ENCODE peak calls at places on chromosomes 5 and 9, in five cellular contexts. U is HCT116, Z is SK-N-SH, S is endothelial cell of umbilical vein, I is fibroblast of lung. Q is an unnamed sample.

GRCh38 chr5:151537044-151537443 is 54.1 kb downstream of the FAT2 start:
- DNase-seq in I (no peak), U (no peak), Z (no peak), S (no peak), Q (no peak)

GRCh38 chr5:179153341-179153901 is 93.2 kb downstream of the ZNF354C start:
- DNase-seq in Z (no peak), S (no peak), U (no peak), I (no peak), Q (peak)

GRCh38 chr9:111622626-111623025 is 8.5 kb upstream of the DNAJC25 start:
- DNase-seq in I (peak), U (no peak), Z (no peak), S (no peak), Q (no peak)

GRCh38 chr5:99955006-99955405 is 580.2 kb upstream of the FAM174A start:
- DNase-seq in U (no peak), I (no peak), S (no peak), Z (no peak), Q (peak)

GRCh38 chr9:136011703-136012496 is 50.7 kb upstream of the UBAC1 start:
- DNase-seq in S (peak), U (no peak), Z (peak), I (peak), Q (peak)

GRCh38 chr5:96896806-96897205 is 20.5 kb downstream of the ERAP2 start:
- DNase-seq in I (no peak), U (no peak), Z (no peak), S (no peak), Q (no peak)

GRCh38 chr5:26894719-26895263 is 143.6 kb downstream of the CDH9 start:
- DNase-seq in Z (no peak), S (no peak), I (no peak), U (no peak), Q (no peak)

GRCh38 chr5:124806026-124806856 is 59.8 kb upstream of the ZNF608 start:
- DNase-seq in Z (peak), S (peak), I (peak), U (no peak), Q (peak)

GRCh38 chr9:111501648-111502047 is 17.5 kb upstream of the ECPAS start:
- DNase-seq in I (no peak), Z (no peak), U (no peak), S (no peak), Q (no peak)

GRCh38 chr5:15105799-15106393 is 234.3 kb upstream of the ANKH start:
- DNase-seq in I (peak), S (peak), Z (peak), U (peak), Q (no peak)

GRCh38 chr9:93138171-93138764 is 4.2 kb upstream of the NINJ1 start:
- DNase-seq in S (no peak), I (no peak), U (no peak), Z (no peak), Q (no peak)

GRCh38 chr5:132134384-132134783 is 60.8 kb downstream of the CSF2 start:
- DNase-seq in I (peak), U (peak), S (peak), Z (peak), Q (no peak)

GRCh38 chr5:120465281-120465961 is 1.3 kb downstream of the PRR16 start:
- DNase-seq in I (peak), Z (peak), S (no peak), U (no peak), Q (peak)

GRCh38 chr5:14097998-14098471 is 45.1 kb upstream of the TRIO start:
- DNase-seq in I (peak), S (no peak), Z (no peak), U (no peak), Q (no peak)
- H3K4me3 ChIP-seq in I (no peak), S (no peak), Z (no peak), U (no peak), Q (no peak)

DNA sequence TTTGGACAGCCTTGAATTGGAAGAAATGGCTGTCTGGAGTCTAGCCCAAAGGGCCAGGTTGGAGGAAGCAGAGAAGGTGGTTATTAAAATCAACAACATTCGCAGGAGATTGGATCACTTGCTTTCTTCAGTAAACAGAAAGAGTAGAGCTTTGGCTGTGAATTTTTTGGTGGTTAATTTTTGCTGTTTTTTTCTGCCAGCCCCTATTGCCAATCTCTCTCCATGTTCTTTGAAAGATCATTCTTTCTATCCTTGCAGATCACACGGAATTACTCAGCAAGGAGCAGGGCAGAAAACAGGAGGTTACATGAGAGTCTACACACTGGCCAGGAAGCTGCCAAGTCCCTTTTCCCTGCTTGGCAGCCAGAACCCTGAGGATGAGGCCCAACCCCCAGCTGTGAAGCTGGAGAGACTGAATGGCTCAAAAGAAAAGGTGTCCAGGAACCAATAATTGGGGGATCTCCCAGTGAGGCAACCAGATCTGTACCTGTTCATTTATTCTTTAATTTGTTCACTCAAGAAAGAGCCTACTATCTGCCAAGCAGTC is 13.0 kb downstream of the GLRX start:
- DNase-seq in I (peak), S (peak), Z (no peak), U (no peak), Q (no peak)
- H3K9ac ChIP-seq in I (no peak), S (no peak), Z (no peak), U (no peak), Q (no peak)

GRCh38 chr5:16179511-16179935 is at the start of gene MARCHF11:
- DNase-seq in S (no peak), Z (peak), I (no peak), U (no peak), Q (peak)
- H3K4me3 ChIP-seq in S (no peak), Z (peak), I (no peak), U (no peak), Q (no peak)

GRCh38 chr5:136080483-136081180 is 51.8 kb downstream of the TGFBI start:
- DNase-seq in U (peak), S (peak), Z (no peak), I (peak), Q (peak)

GRCh38 chr5:136080113-136080482 is 51.3 kb downstream of the TGFBI start:
- DNase-seq in S (no peak), I (no peak), Z (no peak), U (no peak), Q (no peak)

GRCh38 chr5:136079195-136079985 is 50.6 kb downstream of the TGFBI start:
- DNase-seq in U (no peak), S (peak), I (no peak), Z (no peak), Q (no peak)

GRCh38 chr5:136082390-136083193 is 50.1 kb upstream of the SMAD5 start:
- DNase-seq in U (peak), S (peak), Z (peak), I (peak), Q (peak)

DNA sequence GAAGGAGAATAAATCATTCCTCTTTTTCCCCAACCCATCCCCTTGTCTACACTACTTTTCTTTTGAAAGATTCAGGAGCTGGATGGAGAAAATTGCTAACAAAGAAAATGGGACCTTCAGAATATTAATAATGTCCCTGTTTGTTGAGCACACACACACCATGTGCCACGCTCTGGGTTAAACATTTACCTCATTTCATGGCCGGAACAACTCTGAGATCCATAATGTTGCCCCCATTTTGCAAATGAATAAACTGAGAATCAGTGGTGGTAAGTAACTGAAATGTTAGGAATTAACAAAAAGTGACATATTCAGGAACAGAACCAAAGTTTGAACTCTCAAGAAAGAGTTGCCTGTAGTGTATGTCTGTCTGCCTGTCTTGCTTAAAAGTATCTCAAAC is 51.5 kb upstream of the SMAD5 start:
- DNase-seq in S (no peak), U (no peak), Z (no peak), I (no peak), Q (no peak)
- H3K9ac ChIP-seq in S (peak), U (peak), Z (no peak), I (no peak), Q (peak)

DNA sequence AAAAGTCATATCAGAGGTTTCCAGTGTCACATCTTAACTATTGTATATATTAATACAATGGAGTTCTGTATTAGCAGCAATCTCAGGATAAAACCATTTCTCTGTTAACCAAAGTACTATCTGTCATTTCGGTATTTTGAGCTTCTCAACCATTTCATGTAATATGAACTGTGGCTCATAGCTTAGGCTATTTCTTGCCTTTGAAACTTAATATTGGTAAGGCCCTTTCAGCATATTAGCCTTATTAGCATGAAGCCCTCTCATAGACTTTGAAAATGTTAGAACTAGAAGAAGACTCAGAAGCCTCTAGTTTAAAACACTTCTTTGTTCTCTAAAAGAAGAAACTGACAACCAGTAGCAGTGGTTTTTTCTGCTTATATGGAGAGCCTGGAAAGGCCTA is 731 bp downstream of the CAVIN4 start:
- DNase-seq in I (no peak), U (no peak), Z (no peak), S (no peak), Q (no peak)
- H3K4me3 ChIP-seq in I (no peak), U (no peak), Z (no peak), S (no peak), Q (no peak)

GRCh38 chr9:112894031-112894430 is 3.4 kb upstream of the SLC46A2 start:
- DNase-seq in I (no peak), S (peak), U (no peak), Z (no peak), Q (no peak)

GRCh38 chr9:112896131-112896530 is 5.5 kb upstream of the SLC46A2 start:
- DNase-seq in I (no peak), Z (no peak), S (no peak), U (no peak), Q (no peak)

GRCh38 chr9:112891521-112891920 is 845 bp upstream of the SLC46A2 start:
- DNase-seq in I (no peak), Z (no peak), U (no peak), S (no peak), Q (no peak)

GRCh38 chr9:112898872-112899281 is 8.2 kb upstream of the SLC46A2 start:
- DNase-seq in I (no peak), U (no peak), Z (no peak), S (no peak), Q (no peak)

DNA sequence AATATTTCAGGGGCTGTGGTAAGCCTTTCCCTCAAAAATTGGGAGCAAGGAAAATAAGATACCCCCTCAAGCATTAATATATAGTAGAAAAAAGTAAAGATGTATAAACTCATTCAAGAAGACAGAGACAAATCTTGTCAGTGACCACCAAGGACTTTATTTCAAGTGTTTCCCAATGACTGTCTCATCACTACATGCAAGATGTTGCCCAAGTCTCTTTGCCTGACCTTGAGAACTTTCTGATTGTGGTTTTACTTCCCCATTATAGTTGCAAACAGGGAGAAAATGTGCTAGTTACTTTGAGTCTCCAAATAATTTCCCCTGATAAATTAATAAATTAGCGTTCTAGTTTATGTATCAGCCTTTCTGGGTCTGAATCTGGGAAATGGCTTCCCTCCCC is 4.0 kb upstream of the SLC46A2 start:
- DNase-seq in U (no peak), Z (no peak), I (no peak), S (no peak), Q (no peak)
- H3K9ac ChIP-seq in U (no peak), Z (no peak), I (no peak), S (no peak), Q (no peak)

GRCh38 chr5:172954751-172955159 is 4.5 kb upstream of the RPL26L1 start:
- DNase-seq in Z (no peak), S (no peak), U (no peak), I (no peak), Q (no peak)

GRCh38 chr5:172957458-172957857 is 1.8 kb upstream of the RPL26L1 start:
- DNase-seq in U (no peak), Z (no peak), S (no peak), I (no peak), Q (no peak)

GRCh38 chr5:172954277-172954676 is 4.9 kb upstream of the RPL26L1 start:
- DNase-seq in U (no peak), I (no peak), Z (no peak), S (no peak), Q (no peak)

GRCh38 chr5:172956936-172957335 is 2.3 kb upstream of the RPL26L1 start:
- DNase-seq in S (no peak), Z (no peak), U (no peak), I (no peak), Q (peak)

GRCh38 chr5:172956228-172956627 is 3.0 kb upstream of the RPL26L1 start:
- DNase-seq in I (no peak), Z (no peak), S (no peak), U (no peak), Q (no peak)
- H3K4me3 ChIP-seq in I (no peak), Z (no peak), S (no peak), U (no peak), Q (no peak)

Q was measured in kidney.